ENCODE peak calls at places on chromosomes 5 and 9, in four cellular contexts. W is NCI-H187 treated with DMSO at 0.1 percent for 48 hours; V is stimulated activated CD4-positive, alpha-beta T cell treated with anti-CD3 and anti-CD28 coated beads, TNF-alpha, amount 100 ng/mL, for 24 hours; O is GDM1. E is an unnamed sample.

GRCh38 chr9:117957267-117957666 is 253.1 kb downstream of the TLR4 start:
- DNase-seq in V (no peak), W (peak; percentile 20), O (no peak), E (no peak)

GRCh38 chr9:137482094-137482781 is 23.1 kb upstream of the NSMF start:
- DNase-seq in W (no peak), V (no peak), O (peak; percentile 21), E (peak; percentile 73)

GRCh38 chr9:18775969-18776368 is 257.0 kb downstream of the SAXO1 start:
- DNase-seq in W (no peak), O (no peak), V (no peak), E (no peak)

GRCh38 chr5:139717221-139717620 is 69.1 kb downstream of the CXXC5 start:
- DNase-seq in V (no peak), O (no peak), W (no peak), E (no peak)

GRCh38 chr9:21591221-21592062 is 109.3 kb upstream of the IFNE start:
- DNase-seq in W (no peak), V (peak; percentile 33), O (peak; percentile 21), E (peak; percentile 93)

GRCh38 chr5:79547429-79547822 is 33.5 kb upstream of the HOMER1 start:
- DNase-seq in V (no peak), W (no peak), O (no peak), E (no peak)

GRCh38 chr5:44565872-44566271 is 176.7 kb upstream of the FGF10 start:
- DNase-seq in W (no peak), O (no peak), V (no peak), E (no peak)

GRCh38 chr9:109108318-109108717 is 11.4 kb downstream of the TMEM245 start:
- DNase-seq in W (no peak), O (no peak), V (no peak), E (no peak)

GRCh38 chr5:168449166-168449565 is 37.1 kb upstream of the RARS1 start:
- DNase-seq in W (no peak), V (no peak), O (no peak), E (no peak)

GRCh38 chr5:176870110-176870591 is 29.0 kb downstream of the HK3 start:
- DNase-seq in O (no peak), V (no peak), W (no peak), E (no peak)

GRCh38 chr9:2181794-2182193 is 166.6 kb downstream of the SMARCA2 start:
- DNase-seq in V (no peak), O (no peak), W (no peak), E (no peak)

GRCh38 chr5:98341038-98341710 is 432.3 kb upstream of the RGMB start:
- DNase-seq in W (no peak), V (no peak), O (no peak), E (no peak)

GRCh38 chr5:81965510-81965909 is 6.3 kb upstream of the ATG10 start:
- DNase-seq in W (no peak), O (no peak), V (no peak), E (no peak)

GRCh38 chr9:89435315-89435823 is 62.5 kb downstream of the SEMA4D start:
- DNase-seq in W (no peak), O (no peak), V (no peak), E (peak; percentile 89)

GRCh38 chr5:113357696-113358476 is 76.9 kb downstream of the TSSK1B start:
- DNase-seq in V (no peak), W (no peak), O (no peak), E (no peak)

E was measured in RWPE2.